ENCODE peak calls at places on chromosomes 2 and 18, in five cellular contexts. Z is endothelial cell of umbilical vein, R is HepG2, X is A549, C is K562. F is an unnamed sample.

GRCh38 chr18:34976084-34976483 is 65.1 kb upstream of the MAPRE2 start:
- DNase-seq in R (no peak), C (no peak), X (no peak), Z (no peak), F (no peak)

GRCh38 chr18:68705119-68705518 is 9.8 kb downstream of the TMX3 start:
- DNase-seq in Z (no peak), X (no peak), C (no peak), R (peak), F (no peak)

GRCh38 chr2:26901326-26902183 is 53.6 kb downstream of the DPYSL5 start:
- DNase-seq in X (no peak), R (no peak), C (no peak), Z (no peak), F (peak)

GRCh38 chr18:41818381-41819355 is 136.4 kb upstream of the PIK3C3 start:
- DNase-seq in C (no peak), X (no peak), Z (no peak), R (no peak), F (no peak)

GRCh38 chr2:15177103-15177502 is 384.0 kb downstream of the NBAS start:
- DNase-seq in X (no peak), R (no peak), Z (no peak), C (no peak), F (no peak)

GRCh38 chr18:12890964-12891363 is 6.9 kb upstream of the PTPN2 start:
- DNase-seq in Z (no peak), X (no peak), R (no peak), C (no peak), F (no peak)

GRCh38 chr2:32095671-32096070 is 32.3 kb downstream of the SPAST start:
- DNase-seq in R (no peak), C (no peak), X (no peak), Z (no peak), F (no peak)

GRCh38 chr2:178526256-178526655 is 46.0 kb downstream of the PLEKHA3 start:
- DNase-seq in X (no peak), Z (no peak), R (no peak), C (no peak), F (no peak)

GRCh38 chr2:3242747-3243369 is 134.8 kb downstream of the EIPR1 start:
- DNase-seq in R (no peak), C (no peak), X (no peak), Z (no peak), F (no peak)

GRCh38 chr2:159010340-159010739 is 41.9 kb downstream of the TANC1 start:
- DNase-seq in R (peak), Z (peak), C (no peak), X (peak), F (no peak)

GRCh38 chr2:23532311-23533013 is 147.5 kb downstream of the KLHL29 start:
- DNase-seq in Z (no peak), R (no peak), X (no peak), C (no peak), F (no peak)

GRCh38 chr2:121771976-121772742 is 16.7 kb downstream of the TSN start:
- DNase-seq in X (no peak), R (peak), Z (peak), C (peak), F (no peak)

GRCh38 chr2:227817940-227818568 is 4.4 kb downstream of the CCL20 start:
- DNase-seq in X (peak), Z (peak), C (no peak), R (peak), F (peak)

GRCh38 chr2:23207871-23208270 is 177.1 kb upstream of the KLHL29 start:
- DNase-seq in Z (no peak), X (peak), C (no peak), R (peak), F (no peak)

GRCh38 chr18:28511421-28511821 is 334.5 kb upstream of the CDH2 start:
- DNase-seq in X (no peak), Z (no peak), R (no peak), C (no peak), F (no peak)

GRCh38 chr18:37348729-37349128 is 216.9 kb downstream of the CELF4 start:
- DNase-seq in C (no peak), X (no peak), Z (no peak), R (no peak), F (no peak)

GRCh38 chr18:76457475-76457874 is 37.6 kb downstream of the ZNF516 start:
- DNase-seq in R (no peak), X (no peak), Z (no peak), C (no peak), F (no peak)

GRCh38 chr18:35005963-35006577 is 35.1 kb upstream of the MAPRE2 start:
- DNase-seq in C (peak), Z (peak), X (peak), R (peak), F (no peak)

GRCh38 chr2:69601179-69601612 is 42.3 kb downstream of the AAK1 start:
- DNase-seq in R (peak), Z (peak), X (peak), C (peak), F (no peak)

GRCh38 chr2:42809876-42810125 is 17.4 kb upstream of the HAAO start:
- DNase-seq in C (peak), Z (no peak), R (peak), X (peak), F (peak)

GRCh38 chr2:30686669-30687068 is 120.6 kb downstream of the CAPN13 start:
- DNase-seq in Z (no peak), X (no peak), R (no peak), C (no peak), F (no peak)

GRCh38 chr2:38377501-38378258 is 607 bp upstream of the ATL2 start:
- DNase-seq in C (no peak), Z (no peak), R (peak), X (peak), F (no peak)

GRCh38 chr2:5742126-5742525 is 49.9 kb downstream of the SOX11 start:
- DNase-seq in X (no peak), Z (no peak), R (no peak), C (no peak), F (no peak)

GRCh38 chr2:178298785-178299212 is 104.5 kb downstream of the OSBPL6 start:
- DNase-seq in X (no peak), R (no peak), Z (peak), C (no peak), F (no peak)

GRCh38 chr2:69196327-69197117 is 183.5 kb downstream of the ANTXR1 start:
- DNase-seq in R (peak), X (peak), Z (no peak), C (no peak), F (no peak)

GRCh38 chr2:138364554-138365162 is 136.9 kb upstream of the SPOPL start:
- DNase-seq in C (no peak), R (no peak), Z (no peak), X (no peak), F (no peak)

GRCh38 chr18:12376034-12376717 is 851 bp downstream of the AFG3L2 start:
- DNase-seq in Z (peak), X (peak), C (no peak), R (peak), F (no peak)

GRCh38 chr18:44733754-44734465 is 53.2 kb downstream of the SETBP1 start:
- DNase-seq in X (no peak), Z (no peak), R (no peak), C (no peak), F (no peak)

GRCh38 chr2:113178891-113179290 is 5.1 kb downstream of the PSD4 start:
- DNase-seq in X (no peak), C (no peak), Z (no peak), R (no peak), F (no peak)

GRCh38 chr2:34652636-34653035 is 1053.5 kb upstream of the FAM98A start:
- DNase-seq in C (no peak), X (no peak), R (no peak), Z (no peak), F (no peak)

GRCh38 chr2:232308986-232309385 is 69.6 kb upstream of the ALPP start:
- DNase-seq in X (no peak), Z (no peak), C (no peak), R (no peak), F (no peak)
- TF ChIP-seq JUN in X (no peak), Z (no peak), C (no peak), R (no peak), F (no peak)

GRCh38 chr2:120244656-120245519 is 7.8 kb upstream of the RALB start:
- DNase-seq in C (no peak), X (no peak), Z (no peak), R (no peak), F (no peak)

GRCh38 chr2:120243875-120244553 is 8.6 kb upstream of the RALB start:
- DNase-seq in C (no peak), X (no peak), R (no peak), Z (no peak), F (no peak)

GRCh38 chr2:120246546-120247300 is 5.9 kb upstream of the RALB start:
- DNase-seq in C (no peak), X (no peak), R (no peak), Z (no peak), F (no peak)

GRCh38 chr2:120245933-120246332 is 6.7 kb upstream of the RALB start:
- DNase-seq in Z (no peak), R (no peak), C (no peak), X (no peak), F (no peak)

DNA sequence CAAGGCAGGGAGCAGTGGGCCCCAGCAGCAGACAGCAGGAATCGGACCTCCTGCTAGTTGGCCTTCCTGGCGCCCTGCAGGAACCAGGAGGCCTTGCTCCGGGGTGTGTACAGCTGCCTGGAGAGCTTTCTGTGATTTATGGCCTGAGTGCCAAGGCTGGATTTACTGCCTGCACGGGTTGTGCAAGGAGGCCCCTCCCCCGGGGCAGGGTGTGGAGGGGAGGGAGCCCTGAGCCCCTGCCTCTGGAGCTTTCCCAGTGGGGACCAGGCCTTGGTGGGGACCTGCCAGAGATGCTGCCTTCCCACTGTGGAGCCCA is 7.2 kb upstream of the RALB start:
- DNase-seq in C (no peak), Z (peak), R (peak), X (peak), F (no peak)
- TF ChIP-seq JUN in C (no peak), Z (no peak), R (no peak), X (no peak), F (no peak)

GRCh38 chr2:120400546-120400945 is 54.6 kb downstream of the INHBB start:
- DNase-seq in R (no peak), X (no peak), C (no peak), Z (no peak), F (no peak)

GRCh38 chr2:120398051-120398960 is 52.4 kb downstream of the INHBB start:
- DNase-seq in Z (no peak), C (no peak), R (no peak), X (peak), F (no peak)

GRCh38 chr2:120399889-120400240 is 53.9 kb downstream of the INHBB start:
- DNase-seq in Z (no peak), C (no peak), R (no peak), X (no peak), F (no peak)

GRCh38 chr2:120397362-120397811 is 51.5 kb downstream of the INHBB start:
- DNase-seq in R (peak), C (no peak), Z (no peak), X (peak), F (no peak)

GRCh38 chr2:120398961-120399888 is 53.3 kb downstream of the INHBB start:
- DNase-seq in X (peak), C (peak), R (peak), Z (no peak), F (no peak)
- TF ChIP-seq JUN in X (peak), C (no peak), R (peak), Z (no peak), F (no peak)

GRCh38 chr2:74199871-74200305 is 1.5 kb downstream of the MTHFD2 start:
- DNase-seq in Z (peak), R (no peak), C (no peak), X (no peak), F (no peak)
- TF ChIP-seq JUN in Z (no peak), R (no peak), C (no peak), X (peak), F (no peak)

GRCh38 chr2:8566155-8566670 is 115.6 kb upstream of the ID2 start:
- DNase-seq in X (no peak), C (no peak), Z (no peak), R (no peak), F (no peak)
- TF ChIP-seq JUN in X (no peak), C (no peak), Z (no peak), R (no peak), F (no peak)